ENCODE peak calls at places on chromosomes 13 and 19, in nine cellular contexts. F, K, J, D, C, Y, I, P and V are unnamed samples.
A peak's percentile ranks its signal among the peaks of the same experiment; 100 is the strongest.

GRCh38 chr13:76027131-76027530 is 391.0 kb downstream of the LMO7 start:
- DNase-seq in K (no peak), P (no peak), Y (no peak), J (no peak), D (no peak), C (no peak), I (no peak), F (no peak), V (no peak)

GRCh38 chr19:37987356-37988332 is 80.6 kb downstream of the SIPA1L3 start:
- DNase-seq in Y (no peak), C (no peak), K (no peak), D (no peak), F (no peak), P (peak; percentile 37), I (peak; percentile 64), J (no peak), V (no peak)

GRCh38 chr13:105804561-105805190 is 730.8 kb downstream of the EFNB2 start:
- DNase-seq in F (peak; percentile 83), J (no peak), Y (no peak), K (no peak), C (peak; percentile 63), P (no peak), D (no peak), I (no peak), V (no peak)

GRCh38 chr19:38657633-38658222 is 10.3 kb downstream of the ACTN4 start:
- DNase-seq in K (no peak), I (no peak), D (peak; percentile 89), C (peak; percentile 71), Y (no peak), P (no peak), F (peak; percentile 82), J (no peak), V (peak; percentile 97)

GRCh38 chr19:33432408-33433170 is 59.1 kb downstream of the CEBPG start:
- DNase-seq in I (no peak), P (no peak), C (no peak), Y (peak; percentile 1), F (no peak), K (peak; percentile 54), J (no peak), D (no peak), V (no peak)

GRCh38 chr13:22499919-22500318 is 680.9 kb upstream of the SGCG start:
- DNase-seq in K (no peak), C (no peak), J (no peak), I (no peak), P (no peak), F (peak; percentile 19), D (no peak), Y (no peak), V (no peak)

GRCh38 chr13:113489549-113490495 is 689 bp downstream of the DCUN1D2 start:
- DNase-seq in I (peak; percentile 43), P (peak; percentile 31), J (peak; percentile 38), K (no peak), F (peak; percentile 39), C (peak; percentile 61), Y (no peak), D (peak; percentile 4), V (no peak)

GRCh38 chr13:101916108-101916757 is 463.8 kb downstream of the ITGBL1 start:
- DNase-seq in K (peak; percentile 92), J (no peak), C (peak; percentile 56), F (peak; percentile 32), P (peak; percentile 71), Y (no peak), D (no peak), I (no peak), V (no peak)

GRCh38 chr13:52454459-52454824 is 836 bp upstream of the CKAP2 start:
- DNase-seq in F (peak; percentile 16), C (peak; percentile 17), Y (no peak), I (peak; percentile 77), P (no peak), J (no peak), D (no peak), K (no peak), V (no peak)

GRCh38 chr19:48872884-48873475 is 759 bp downstream of the PPP1R15A start:
- DNase-seq in P (peak; percentile 69), I (peak; percentile 89), D (peak; percentile 85), F (peak; percentile 95), Y (peak; percentile 49), C (peak; percentile 97), K (no peak), J (peak; percentile 90), V (no peak)

GRCh38 chr13:44660050-44660449 is 83.9 kb upstream of the TSC22D1 start:
- DNase-seq in P (no peak), I (no peak), K (no peak), J (no peak), D (no peak), Y (no peak), F (no peak), C (no peak), V (no peak)

GRCh38 chr19:33349319-33350289 is 23.9 kb upstream of the CEBPG start:
- DNase-seq in Y (no peak), P (no peak), C (no peak), K (no peak), D (no peak), F (no peak), I (no peak), J (no peak), V (no peak)

GRCh38 chr13:42247883-42248282 is 24.1 kb upstream of the AKAP11 start:
- DNase-seq in F (no peak), C (peak; percentile 21), J (no peak), P (no peak), Y (no peak), D (no peak), I (no peak), K (no peak), V (no peak)

GRCh38 chr19:52533901-52534300 is 6.4 kb downstream of the ZNF808 start:
- DNase-seq in D (no peak), K (no peak), Y (no peak), J (no peak), P (no peak), I (no peak), C (no peak), F (no peak), V (no peak)
- TF ChIP-seq CTCF in D (no peak), K (no peak), Y (no peak), J (no peak), P (no peak), I (no peak), C (no peak), F (no peak), V (no peak)

GRCh38 chr19:5354403-5354802 is 13.8 kb upstream of the PTPRS start:
- DNase-seq in P (peak; percentile 35), C (no peak), I (no peak), D (no peak), J (no peak), Y (no peak), F (no peak), K (no peak), V (no peak)
- TF ChIP-seq CTCF in P (peak; percentile 24), C (peak; percentile 57), I (peak; percentile 68), D (peak; percentile 42), J (no peak), Y (no peak), F (peak; percentile 46), K (peak; percentile 64), V (peak; percentile 65)

GRCh38 chr13:71977028-71977427 is 110.0 kb upstream of the DACH1 start:
- DNase-seq in P (no peak), F (no peak), I (no peak), C (no peak), J (no peak), Y (no peak), K (no peak), D (no peak), V (no peak)

DNA sequence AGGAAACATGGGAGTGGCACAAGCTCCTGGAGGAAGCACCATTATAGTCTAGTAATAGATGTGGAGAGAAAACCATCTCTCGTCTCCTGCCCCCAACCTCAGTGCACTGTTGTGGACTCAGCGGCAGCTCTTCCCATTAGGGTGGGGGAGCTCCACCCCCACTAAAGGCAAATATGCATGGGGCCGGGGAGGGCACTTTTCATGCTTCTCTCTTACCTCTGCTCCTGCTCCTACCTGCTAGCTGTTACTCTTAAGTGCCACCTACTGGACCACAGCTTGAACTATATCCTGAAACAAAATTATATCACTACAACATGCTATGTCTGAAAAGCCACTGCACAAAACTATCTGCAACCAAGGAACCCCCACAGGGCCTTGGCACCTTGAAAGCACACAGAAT is 112.6 kb upstream of the DACH1 start:
- DNase-seq in I (peak; percentile 2), K (no peak), Y (no peak), C (peak; percentile 25), F (peak; percentile 5), J (no peak), P (peak; percentile 3), D (no peak), V (no peak)
- TF ChIP-seq CTCF in I (peak; percentile 58), K (peak; percentile 50), Y (no peak), C (peak; percentile 51), F (peak; percentile 31), J (no peak), P (peak; percentile 40), D (peak; percentile 33), V (peak; percentile 5)

DNA sequence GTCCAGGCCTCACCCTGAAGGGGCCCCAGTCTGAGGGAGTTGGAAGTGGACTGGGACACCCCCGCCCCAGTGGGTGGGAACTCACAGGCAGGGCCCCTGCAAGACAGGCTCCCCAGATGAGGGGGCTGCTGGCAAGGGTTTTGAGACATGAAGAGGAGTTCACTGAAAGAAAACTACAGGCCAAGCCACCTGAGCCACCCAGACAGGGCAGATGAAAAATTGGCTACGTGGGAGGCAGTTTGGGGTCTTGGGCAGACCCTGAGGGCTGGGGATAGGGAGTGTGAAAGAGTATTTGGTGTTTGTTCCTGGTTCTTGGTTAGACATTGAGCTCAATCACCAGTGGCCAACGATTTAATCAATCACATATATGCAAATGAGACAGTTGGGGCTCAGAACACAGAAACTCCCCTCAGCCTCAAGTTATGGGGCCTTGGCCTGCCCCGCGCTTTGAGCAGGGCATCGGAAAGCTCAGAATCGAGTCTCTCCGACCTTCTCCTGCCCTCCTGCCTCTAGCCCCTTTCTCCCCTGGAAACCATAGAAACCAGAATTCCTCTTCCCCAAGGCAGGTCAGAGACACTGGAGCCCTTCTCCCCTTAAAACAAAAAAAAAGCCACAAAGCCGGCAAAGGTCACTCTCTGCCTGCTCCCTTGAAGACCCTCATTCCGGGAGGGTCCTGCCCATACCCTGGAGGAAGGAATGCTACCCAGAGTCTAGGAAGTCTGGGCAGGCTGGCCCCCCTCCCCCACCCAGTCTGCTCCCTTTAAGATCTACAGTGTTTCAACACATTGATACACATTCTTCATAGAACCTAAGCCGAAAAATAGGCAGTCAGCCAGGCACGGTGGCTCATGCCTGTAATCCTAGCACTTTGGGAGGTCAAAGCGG is 1.3 kb upstream of the ISYNA1 start:
- DNase-seq in J (peak; percentile 58), I (no peak), P (no peak), Y (no peak), D (no peak), F (no peak), K (no peak), C (peak; percentile 84), V (no peak)
- TF ChIP-seq CTCF in J (no peak), I (no peak), P (no peak), Y (no peak), D (no peak), F (no peak), K (peak; percentile 57), C (peak; percentile 38), V (no peak)

GRCh38 chr19:2618611-2619010 is 83.9 kb downstream of the GNG7 start:
- DNase-seq in C (no peak), J (peak; percentile 59), I (peak; percentile 71), K (no peak), Y (no peak), F (peak; percentile 41), P (no peak), D (peak; percentile 67), V (no peak)
- TF ChIP-seq CTCF in C (no peak), J (no peak), I (no peak), K (no peak), Y (no peak), F (no peak), P (no peak), D (no peak), V (no peak)